ENCODE peak calls at places on chromosomes 16 and 17, in six cellular contexts. H is IMR-90, K is neuronal stem cell, F is mesenchymal stem cell, R is H9, U is H1. O is an unnamed sample.

GRCh38 chr16:29808219-29808900 is 2.0 kb downstream of the MAZ start:
- DNase-seq in U (no peak), F (no peak), K (no peak), R (no peak), H (no peak), O (no peak)

GRCh38 chr17:63740464-63741181 is 976 bp downstream of the STRADA start:
- DNase-seq in H (peak), R (no peak), K (no peak), U (no peak), F (no peak), O (no peak)

GRCh38 chr16:55668337-55669281 is 12.8 kb downstream of the SLC6A2 start:
- DNase-seq in H (peak), K (no peak), R (peak), F (no peak), U (no peak), O (peak)

GRCh38 chr17:31907342-31907975 is 6.0 kb upstream of the UTP6 start:
- DNase-seq in U (no peak), F (no peak), R (no peak), H (peak), K (no peak), O (no peak)

GRCh38 chr17:48259710-48260291 is 152.2 kb downstream of the SNX11 start:
- DNase-seq in U (no peak), F (peak), K (no peak), H (peak), R (no peak), O (no peak)

GRCh38 chr16:26281681-26282080 is 589.9 kb downstream of the HS3ST4 start:
- DNase-seq in R (peak), H (no peak), F (no peak), K (no peak), U (no peak), O (no peak)

GRCh38 chr16:11734025-11734652 is 8.5 kb downstream of the TXNDC11 start:
- DNase-seq in R (no peak), F (no peak), K (no peak), U (no peak), H (no peak), O (no peak)

GRCh38 chr17:27526603-27527002 is 70.4 kb downstream of the KSR1 start:
- DNase-seq in F (peak), U (no peak), K (no peak), R (peak), H (peak), O (no peak)

GRCh38 chr17:55416470-55417052 is 5.1 kb downstream of the MMD start:
- DNase-seq in R (no peak), K (no peak), U (no peak), H (peak), F (peak), O (peak)

GRCh38 chr17:15659236-15659635 is 24.9 kb downstream of the TRIM16 start:
- DNase-seq in R (no peak), U (no peak), H (no peak), K (no peak), F (no peak), O (peak)

GRCh38 chr17:72361892-72362291 is 241.1 kb downstream of the SOX9 start:
- DNase-seq in F (peak), R (no peak), U (no peak), H (peak), K (no peak), O (no peak)

GRCh38 chr17:80474231-80474932 is 2.0 kb downstream of the NPTX1 start:
- DNase-seq in U (no peak), K (no peak), F (peak), R (no peak), H (peak), O (no peak)

GRCh38 chr17:47864791-47865216 is 13.8 kb upstream of the SP6 start:
- DNase-seq in U (no peak), F (no peak), K (no peak), H (no peak), R (no peak), O (peak)

GRCh38 chr17:66995944-66996343 is 31.4 kb downstream of the CACNG4 start:
- DNase-seq in U (no peak), K (no peak), F (no peak), H (no peak), R (no peak), O (no peak)

GRCh38 chr17:66990047-66990446 is 25.5 kb downstream of the CACNG4 start:
- DNase-seq in H (no peak), U (no peak), F (no peak), K (no peak), R (no peak), O (no peak)

GRCh38 chr17:66992911-66993310 is 28.4 kb downstream of the CACNG4 start:
- DNase-seq in R (no peak), H (no peak), K (no peak), F (no peak), U (no peak), O (no peak)

GRCh38 chr17:66996926-66997325 is 32.4 kb downstream of the CACNG4 start:
- DNase-seq in U (no peak), K (no peak), R (no peak), H (no peak), F (no peak), O (no peak)

DNA sequence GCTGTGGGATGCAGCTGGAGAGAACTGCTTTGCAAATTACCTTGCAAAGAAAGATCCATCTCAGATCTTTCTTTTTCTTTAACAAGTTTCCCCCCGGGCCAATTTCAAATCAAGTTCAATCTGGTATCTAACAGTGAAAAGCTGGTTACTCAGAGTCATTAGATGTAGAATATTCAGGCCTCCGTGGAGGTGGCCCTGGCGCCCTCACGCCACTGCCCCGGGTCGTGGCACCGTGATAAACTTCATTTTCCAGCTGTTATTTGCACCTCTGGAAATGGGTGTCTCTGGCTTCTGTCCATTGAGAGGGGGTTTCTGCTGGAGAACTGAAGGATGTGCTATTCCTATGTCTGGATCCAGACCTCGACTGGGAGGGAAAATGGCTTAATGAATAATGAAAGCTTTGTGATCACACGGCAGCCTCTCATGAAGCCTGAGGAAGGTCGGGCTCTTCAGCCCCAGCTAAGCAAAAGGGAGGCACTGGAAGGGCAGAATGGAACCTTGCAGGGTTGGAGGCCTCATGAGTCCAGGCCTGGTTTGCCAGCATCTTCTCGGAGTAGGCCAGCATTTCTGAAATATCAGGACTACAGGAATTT is 30.5 kb downstream of the CACNG4 start:
- DNase-seq in R (no peak), U (no peak), F (no peak), H (no peak), K (no peak), O (no peak)
- H3K14ac ChIP-seq in R (no peak), U (no peak), F (no peak), H (no peak), K (no peak), O (no peak)

GRCh38 chr16:88451586-88452484 is 1.2 kb upstream of the ZFPM1 start:
- DNase-seq in U (no peak), K (no peak), R (no peak), H (no peak), F (no peak), O (no peak)

GRCh38 chr16:88453621-88454314 is 688 bp downstream of the ZFPM1 start:
- DNase-seq in K (no peak), F (peak), H (no peak), R (no peak), U (no peak), O (peak)

GRCh38 chr16:88454315-88455057 is 1.4 kb downstream of the ZFPM1 start:
- DNase-seq in F (no peak), K (no peak), R (no peak), H (no peak), U (peak), O (no peak)

GRCh38 chr16:88452485-88453216 is 429 bp upstream of the ZFPM1 start:
- DNase-seq in F (peak), U (peak), K (peak), R (peak), H (peak), O (peak)

GRCh38 chr16:88453217-88453531 is at the start of gene ZFPM1:
- DNase-seq in F (no peak), R (no peak), K (no peak), U (no peak), H (no peak), O (no peak)
- H4K8ac ChIP-seq in F (peak), R (no peak), K (no peak), U (peak), H (peak), O (peak)

DNA sequence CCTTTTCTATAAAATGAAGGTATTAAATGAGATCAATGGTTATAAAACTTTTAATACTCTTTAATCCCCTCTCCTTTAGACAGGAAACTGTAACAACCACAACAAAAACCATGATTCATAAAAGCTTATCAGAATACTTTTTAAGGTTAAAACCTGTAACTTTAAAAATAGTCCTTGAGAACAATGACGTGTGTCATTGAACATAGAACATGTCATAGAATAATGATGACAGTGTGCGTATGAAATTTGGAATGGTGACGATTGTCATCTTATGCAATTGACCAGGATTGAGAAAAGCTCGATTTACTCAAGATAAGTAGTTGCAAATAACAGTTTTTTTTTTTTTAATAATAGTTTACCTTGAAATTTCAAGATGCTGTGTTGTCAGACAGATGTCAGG is 94.1 kb downstream of the PLCG2 start:
- DNase-seq in R (no peak), K (no peak), U (no peak), F (no peak), H (no peak), O (peak)
- H3K14ac ChIP-seq in R (no peak), K (no peak), U (no peak), F (no peak), H (no peak), O (no peak)

GRCh38 chr17:33972756-33973155 is 282.3 kb upstream of the CCL2 start:
- DNase-seq in H (no peak), K (no peak), R (no peak), U (no peak), F (no peak), O (no peak)
- H4K8ac ChIP-seq in H (no peak), K (no peak), R (no peak), U (no peak), F (no peak), O (no peak)

DNA sequence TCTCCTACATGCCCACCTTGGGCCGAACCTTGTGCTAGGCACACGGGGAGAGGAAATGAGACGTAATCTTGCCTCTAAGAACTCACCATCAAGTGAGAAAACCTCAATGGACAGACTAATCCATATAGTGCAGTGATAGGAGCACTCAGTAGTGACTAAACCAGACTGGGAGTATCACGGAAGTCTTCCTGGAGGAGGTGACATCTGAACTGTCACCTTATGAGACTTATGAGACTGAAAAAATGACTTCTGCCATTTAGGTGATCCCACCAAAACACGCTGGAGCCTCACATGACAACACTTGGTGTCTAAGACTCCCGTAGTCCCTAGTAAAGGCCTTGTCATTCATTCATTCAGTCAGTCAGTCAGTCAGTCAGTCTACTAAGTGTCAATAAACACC is 27.3 kb upstream of the MRTFB start:
- DNase-seq in K (no peak), U (no peak), H (no peak), R (no peak), F (no peak), O (no peak)
- H3K14ac ChIP-seq in K (no peak), U (no peak), H (no peak), R (no peak), F (no peak), O (no peak)

GRCh38 chr17:82228278-82228841 is 482 bp upstream of the SLC16A3 start:
- DNase-seq in K (no peak), F (peak), R (no peak), U (peak), H (no peak), O (no peak)

GRCh38 chr17:82230627-82231311 is 1.9 kb downstream of the SLC16A3 start:
- DNase-seq in F (peak), H (peak), R (peak), U (no peak), K (peak), O (peak)

GRCh38 chr17:82229686-82230626 is 1.1 kb downstream of the SLC16A3 start:
- DNase-seq in R (no peak), H (no peak), F (peak), K (no peak), U (no peak), O (peak)

GRCh38 chr17:82227629-82228277 is 1.1 kb upstream of the SLC16A3 start:
- DNase-seq in H (no peak), R (no peak), K (no peak), F (peak), U (no peak), O (no peak)

GRCh38 chr17:82228842-82229685 is at the start of gene SLC16A3:
- DNase-seq in H (peak), F (peak), R (no peak), U (peak), K (no peak), O (peak)
- H4K8ac ChIP-seq in H (peak), F (peak), R (no peak), U (peak), K (no peak), O (peak)

GRCh38 chr16:15882563-15882962 is 5.8 kb downstream of the CEP20 start:
- DNase-seq in U (no peak), K (no peak), H (no peak), R (no peak), F (no peak), O (no peak)
- H3K14ac ChIP-seq in U (no peak), K (no peak), H (no peak), R (no peak), F (no peak), O (no peak)

DNA sequence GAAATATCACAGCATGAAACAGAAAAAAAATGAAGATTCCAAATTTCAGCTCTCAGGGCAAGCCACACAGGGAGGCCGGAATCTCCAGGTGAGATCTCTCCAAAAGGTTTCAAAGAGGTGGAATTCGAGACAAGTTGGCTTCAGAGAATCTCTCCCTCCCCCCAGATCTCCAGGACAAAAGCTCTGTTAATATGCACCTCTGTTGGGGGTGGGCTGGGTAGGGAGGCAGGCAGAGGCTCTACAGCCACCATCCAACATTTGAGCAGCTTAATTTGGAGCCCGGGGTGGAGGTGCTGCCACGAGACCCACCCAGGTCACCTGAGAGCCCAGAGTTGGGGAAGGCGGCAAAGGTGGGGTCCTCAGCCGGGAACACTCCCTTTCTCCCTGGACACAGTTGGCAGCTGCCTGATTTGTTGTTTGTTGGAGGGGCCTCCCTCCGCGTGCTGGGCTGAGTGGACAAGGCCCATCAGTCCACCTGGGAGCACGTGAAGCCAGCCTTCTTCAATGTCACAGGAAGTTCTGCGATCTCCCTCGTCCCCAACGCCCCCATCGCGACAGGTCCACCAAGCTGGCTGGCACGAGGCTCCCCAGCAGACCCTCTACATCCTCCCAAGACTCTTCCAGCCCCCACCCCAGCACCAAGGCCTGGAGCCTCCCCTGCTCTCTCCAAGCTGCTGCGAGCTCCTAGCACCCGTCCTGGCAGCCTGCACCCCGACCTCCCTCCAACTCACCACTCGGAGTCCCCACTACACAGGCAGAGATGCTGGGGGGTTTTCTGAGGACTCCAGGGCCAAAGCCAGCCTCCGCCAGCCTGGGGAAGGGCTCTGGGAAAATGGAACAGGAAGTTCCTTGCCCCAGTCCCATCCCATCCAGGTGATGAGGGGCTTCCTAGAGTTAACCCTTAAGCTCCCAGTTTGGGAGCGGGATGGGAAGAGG is at the start of gene ZSCAN10:
- DNase-seq in H (no peak), U (peak), R (peak), F (no peak), K (no peak), O (no peak)
- H4K8ac ChIP-seq in H (peak), U (peak), R (no peak), F (peak), K (peak), O (peak)

DNA sequence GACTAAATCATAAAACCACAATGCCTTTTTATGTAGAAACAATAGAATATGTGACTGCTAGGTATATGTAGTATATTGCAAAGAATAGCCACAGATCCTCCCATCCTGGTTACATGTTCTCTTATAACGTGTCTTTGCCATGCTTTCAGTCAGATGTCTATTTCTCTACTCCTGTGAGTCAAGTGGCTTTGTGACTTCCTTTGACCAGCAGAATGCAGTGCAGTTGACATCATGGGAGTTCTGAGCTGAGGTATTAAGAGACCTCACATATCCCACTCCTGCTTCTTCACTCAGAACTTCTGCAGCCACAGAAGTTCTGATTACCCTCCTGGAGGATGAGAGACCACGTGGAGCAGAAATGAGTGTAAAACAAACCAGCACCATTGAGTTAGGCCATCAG is 222.4 kb downstream of the PRKCA start:
- DNase-seq in F (no peak), H (no peak), R (no peak), K (no peak), U (no peak), O (no peak)
- H3K14ac ChIP-seq in F (no peak), H (peak), R (no peak), K (no peak), U (no peak), O (no peak)

GRCh38 chr16:52621651-52622050 is 74.7 kb upstream of the TOX3 start:
- DNase-seq in K (no peak), F (no peak), R (no peak), U (no peak), H (no peak), O (no peak)
- H4K8ac ChIP-seq in K (no peak), F (no peak), R (no peak), U (no peak), H (no peak), O (no peak)

O was measured in trophoblast cell.